ENCODE peak calls at places on chromosomes 16 and 17, in four cellular contexts. One of them, this sample, is unnamed.

GRCh38 chr17:50027639-50028206 is 28.2 kb upstream of the ITGA3 start:
- DNase-seq in T-helper 2 cell: no peak
- DNase-seq in NCI-H1092 treated with DMSO at 0.1 percent for 48 hours: no peak
- DNase-seq in cardiac muscle cell: no peak
- DNase-seq in this sample: no peak

GRCh38 chr16:49596699-49597291 is 223.2 kb downstream of the C16orf78 start:
- DNase-seq in T-helper 2 cell: no peak
- DNase-seq in NCI-H1092 treated with DMSO at 0.1 percent for 48 hours: no peak
- DNase-seq in cardiac muscle cell: no peak
- DNase-seq in this sample: peak

GRCh38 chr16:47198180-47198575 is 54.4 kb upstream of the NETO2 start:
- DNase-seq in T-helper 2 cell: no peak
- DNase-seq in NCI-H1092 treated with DMSO at 0.1 percent for 48 hours: peak
- DNase-seq in cardiac muscle cell: no peak
- DNase-seq in this sample: no peak

GRCh38 chr17:59796785-59797205 is 89.3 kb downstream of the VMP1 start:
- DNase-seq in T-helper 2 cell: no peak
- DNase-seq in NCI-H1092 treated with DMSO at 0.1 percent for 48 hours: no peak
- DNase-seq in cardiac muscle cell: no peak
- DNase-seq in this sample: no peak

GRCh38 chr17:65194670-65195334 is 57.6 kb downstream of the RGS9 start:
- DNase-seq in T-helper 2 cell: no peak
- DNase-seq in NCI-H1092 treated with DMSO at 0.1 percent for 48 hours: no peak
- DNase-seq in cardiac muscle cell: peak
- DNase-seq in this sample: no peak

GRCh38 chr16:25037632-25038031 is 22.5 kb upstream of the ARHGAP17 start:
- DNase-seq in T-helper 2 cell: no peak
- DNase-seq in NCI-H1092 treated with DMSO at 0.1 percent for 48 hours: no peak
- DNase-seq in cardiac muscle cell: no peak
- DNase-seq in this sample: no peak

GRCh38 chr17:17682293-17682736 is 1.1 kb downstream of the RAI1 start:
- DNase-seq in T-helper 2 cell: peak
- DNase-seq in NCI-H1092 treated with DMSO at 0.1 percent for 48 hours: no peak
- DNase-seq in cardiac muscle cell: peak
- DNase-seq in this sample: no peak

GRCh38 chr17:4490109-4490591 is 8.5 kb upstream of the SPNS2 start:
- DNase-seq in T-helper 2 cell: no peak
- DNase-seq in NCI-H1092 treated with DMSO at 0.1 percent for 48 hours: no peak
- DNase-seq in cardiac muscle cell: no peak
- DNase-seq in this sample: no peak

GRCh38 chr17:6346986-6347385 is 87.9 kb downstream of the AIPL1 start:
- DNase-seq in T-helper 2 cell: no peak
- DNase-seq in NCI-H1092 treated with DMSO at 0.1 percent for 48 hours: no peak
- DNase-seq in cardiac muscle cell: no peak
- DNase-seq in this sample: no peak

GRCh38 chr16:48444574-48444973 is 59.4 kb upstream of the SIAH1 start:
- DNase-seq in T-helper 2 cell: no peak
- DNase-seq in NCI-H1092 treated with DMSO at 0.1 percent for 48 hours: no peak
- DNase-seq in cardiac muscle cell: no peak
- DNase-seq in this sample: no peak

GRCh38 chr17:81466564-81467472 is 45.8 kb downstream of the ACTG1 start:
- DNase-seq in T-helper 2 cell: no peak
- DNase-seq in NCI-H1092 treated with DMSO at 0.1 percent for 48 hours: no peak
- DNase-seq in cardiac muscle cell: no peak
- DNase-seq in this sample: no peak

GRCh38 chr16:87438611-87438985 is 46.5 kb downstream of the MAP1LC3B start:
- DNase-seq in T-helper 2 cell: no peak
- DNase-seq in NCI-H1092 treated with DMSO at 0.1 percent for 48 hours: no peak
- DNase-seq in cardiac muscle cell: no peak
- DNase-seq in this sample: no peak

GRCh38 chr17:40467281-40467867 is 24.1 kb downstream of the IGFBP4 start:
- DNase-seq in T-helper 2 cell: no peak
- DNase-seq in NCI-H1092 treated with DMSO at 0.1 percent for 48 hours: no peak
- DNase-seq in cardiac muscle cell: no peak
- DNase-seq in this sample: no peak

GRCh38 chr17:49359990-49360795 is 1.9 kb downstream of the ZNF652 start:
- DNase-seq in T-helper 2 cell: peak
- DNase-seq in NCI-H1092 treated with DMSO at 0.1 percent for 48 hours: no peak
- DNase-seq in cardiac muscle cell: no peak
- DNase-seq in this sample: no peak

GRCh38 chr16:3577302-3577752 is at the start of gene NLRC3:
- DNase-seq in T-helper 2 cell: peak
- DNase-seq in NCI-H1092 treated with DMSO at 0.1 percent for 48 hours: no peak
- DNase-seq in cardiac muscle cell: no peak
- DNase-seq in this sample: no peak

GRCh38 chr17:70295329-70295728 is 126.0 kb downstream of the KCNJ2 start:
- DNase-seq in T-helper 2 cell: no peak
- DNase-seq in NCI-H1092 treated with DMSO at 0.1 percent for 48 hours: no peak
- DNase-seq in cardiac muscle cell: no peak
- DNase-seq in this sample: no peak

GRCh38 chr16:84775262-84775810 is 44.4 kb upstream of the CRISPLD2 start:
- DNase-seq in T-helper 2 cell: no peak
- DNase-seq in NCI-H1092 treated with DMSO at 0.1 percent for 48 hours: no peak
- DNase-seq in cardiac muscle cell: no peak
- DNase-seq in this sample: no peak

GRCh38 chr17:22145605-22146178 is 453.4 kb downstream of the KCNJ18 start:
- DNase-seq in T-helper 2 cell: no peak
- DNase-seq in NCI-H1092 treated with DMSO at 0.1 percent for 48 hours: no peak
- DNase-seq in cardiac muscle cell: no peak
- DNase-seq in this sample: no peak

GRCh38 chr17:17511971-17512858 is 16.0 kb upstream of the RASD1 start:
- DNase-seq in T-helper 2 cell: no peak
- DNase-seq in NCI-H1092 treated with DMSO at 0.1 percent for 48 hours: no peak
- DNase-seq in cardiac muscle cell: no peak
- DNase-seq in this sample: no peak

GRCh38 chr16:56120447-56121155 is 70.7 kb upstream of the GNAO1 start:
- DNase-seq in T-helper 2 cell: no peak
- DNase-seq in NCI-H1092 treated with DMSO at 0.1 percent for 48 hours: no peak
- DNase-seq in cardiac muscle cell: no peak
- DNase-seq in this sample: no peak

GRCh38 chr17:38464723-38465419 is 36.6 kb downstream of the ARHGAP23 start:
- DNase-seq in T-helper 2 cell: no peak
- DNase-seq in NCI-H1092 treated with DMSO at 0.1 percent for 48 hours: peak
- DNase-seq in cardiac muscle cell: no peak
- DNase-seq in this sample: no peak

GRCh38 chr16:19432429-19432828 is 14.7 kb downstream of the TMC5 start:
- DNase-seq in T-helper 2 cell: no peak
- DNase-seq in NCI-H1092 treated with DMSO at 0.1 percent for 48 hours: peak
- DNase-seq in cardiac muscle cell: no peak
- DNase-seq in this sample: no peak

GRCh38 chr16:31071861-31072260 is 2.2 kb downstream of the ZNF668 start:
- DNase-seq in T-helper 2 cell: no peak
- DNase-seq in NCI-H1092 treated with DMSO at 0.1 percent for 48 hours: no peak
- DNase-seq in cardiac muscle cell: no peak
- DNase-seq in this sample: no peak

GRCh38 chr16:29974291-29975133 is 844 bp downstream of the TAOK2 start:
- DNase-seq in T-helper 2 cell: peak
- DNase-seq in NCI-H1092 treated with DMSO at 0.1 percent for 48 hours: no peak
- DNase-seq in cardiac muscle cell: peak
- DNase-seq in this sample: no peak

GRCh38 chr17:7477392-7478275 is 1.8 kb downstream of the ZBTB4 start:
- DNase-seq in T-helper 2 cell: no peak
- DNase-seq in NCI-H1092 treated with DMSO at 0.1 percent for 48 hours: no peak
- DNase-seq in cardiac muscle cell: peak
- DNase-seq in this sample: peak

GRCh38 chr17:35540589-35541404 is 3.3 kb upstream of the SLFN12L start:
- DNase-seq in T-helper 2 cell: peak
- DNase-seq in NCI-H1092 treated with DMSO at 0.1 percent for 48 hours: no peak
- DNase-seq in cardiac muscle cell: no peak
- DNase-seq in this sample: no peak